ENCODE peak calls at places on chromosomes 5 and 9, in five cellular contexts. G is mammary epithelial cell, M is stomach, P is endothelial cell of umbilical vein, Q is sigmoid colon. T is an unnamed sample.

GRCh38 chr9:36148652-36149051 is 12.1 kb downstream of the GLIPR2 start:
- DNase-seq in Q (peak; percentile 100), P (peak; percentile 86), M (peak; percentile 84), G (peak; percentile 92), T (peak; percentile 66)

GRCh38 chr9:126357074-126357473 is 30.4 kb downstream of the MVB12B start:
- DNase-seq in M (no peak), Q (no peak), P (no peak), G (peak; percentile 44), T (no peak)

GRCh38 chr5:85604378-85604777 is 1013.4 kb upstream of the COX7C start:
- DNase-seq in M (no peak), G (no peak), P (no peak), Q (no peak), T (no peak)

GRCh38 chr5:160361624-160362023 is 8.8 kb downstream of the C1QTNF2 start:
- DNase-seq in P (no peak), M (no peak), G (no peak), Q (no peak), T (no peak)

GRCh38 chr5:24621809-24622208 is 23.0 kb downstream of the CDH10 start:
- DNase-seq in M (no peak), P (no peak), G (no peak), Q (peak; percentile 65), T (no peak)

GRCh38 chr9:95268681-95269080 is 48.8 kb downstream of the FANCC start:
- DNase-seq in P (peak; percentile 47), G (peak; percentile 26), M (no peak), Q (no peak), T (no peak)

GRCh38 chr5:145680169-145680568 is 155.0 kb downstream of the PRELID2 start:
- DNase-seq in P (no peak), Q (no peak), M (no peak), G (no peak), T (no peak)

GRCh38 chr5:154575869-154576806 is 98.1 kb upstream of the HAND1 start:
- DNase-seq in P (no peak), Q (no peak), G (no peak), M (no peak), T (no peak)

GRCh38 chr5:145960848-145961600 is 24.6 kb downstream of the SH3RF2 start:
- DNase-seq in G (peak; percentile 52), M (no peak), Q (no peak), P (no peak), T (no peak)

GRCh38 chr5:43804723-43805122 is 201.7 kb downstream of the NNT start:
- DNase-seq in P (no peak), Q (no peak), M (no peak), G (no peak), T (no peak)

GRCh38 chr5:3034449-3034848 is 283.0 kb upstream of the IRX2 start:
- DNase-seq in M (no peak), P (no peak), Q (no peak), G (no peak), T (no peak)

GRCh38 chr5:2199697-2200096 is 317.0 kb upstream of the IRX4 start:
- DNase-seq in G (no peak), Q (no peak), M (no peak), P (no peak), T (no peak)

GRCh38 chr9:20512636-20513035 is 109.7 kb downstream of the MLLT3 start:
- DNase-seq in P (no peak), Q (no peak), G (peak; percentile 10), M (no peak), T (no peak)

GRCh38 chr5:45578270-45578669 is 117.9 kb downstream of the HCN1 start:
- DNase-seq in P (no peak), G (no peak), M (no peak), Q (no peak), T (no peak)

GRCh38 chr9:38421498-38422211 is 2.6 kb downstream of the IGFBPL1 start:
- DNase-seq in P (no peak), G (no peak), M (no peak), Q (no peak), T (no peak)

GRCh38 chr9:101376117-101376866 is 8.5 kb downstream of the BAAT start:
- DNase-seq in M (no peak), P (no peak), G (peak; percentile 19), Q (no peak), T (no peak)

GRCh38 chr9:75108571-75108970 is 20.3 kb downstream of the OSTF1 start:
- DNase-seq in M (peak; percentile 49), P (peak; percentile 80), Q (peak; percentile 75), G (no peak), T (no peak)

GRCh38 chr5:38404667-38405276 is 146.4 kb downstream of the EGFLAM start:
- DNase-seq in P (no peak), G (peak; percentile 36), Q (no peak), M (peak; percentile 36), T (no peak)

GRCh38 chr9:122190597-122191381 is 31.1 kb downstream of the MORN5 start:
- DNase-seq in M (peak; percentile 55), Q (no peak), G (peak; percentile 62), P (no peak), T (no peak)

GRCh38 chr5:134503088-134503936 is 22.2 kb upstream of the JADE2 start:
- DNase-seq in Q (peak; percentile 88), P (peak; percentile 98), G (peak; percentile 99), M (peak; percentile 56), T (peak; percentile 67)

GRCh38 chr5:73596705-73597328 is 29.2 kb upstream of the ARHGEF28 start:
- DNase-seq in P (peak; percentile 39), M (no peak), Q (no peak), G (no peak), T (peak; percentile 24)

GRCh38 chr5:95850391-95850894 is 27.9 kb upstream of the GLRX start:
- DNase-seq in P (no peak), G (no peak), M (no peak), Q (no peak), T (no peak)

GRCh38 chr9:97109194-97109811 is 70.4 kb upstream of the CTSV start:
- DNase-seq in P (peak; percentile 67), G (peak; percentile 69), M (peak; percentile 70), Q (no peak), T (peak; percentile 56)

GRCh38 chr5:76604838-76605237 is 18.4 kb downstream of the F2RL2 start:
- DNase-seq in Q (no peak), G (no peak), P (peak; percentile 34), M (no peak), T (no peak)

GRCh38 chr9:129333961-129334743 is 156.1 kb upstream of the IER5L start:
- DNase-seq in G (peak; percentile 97), P (peak; percentile 49), M (peak; percentile 95), Q (peak; percentile 96), T (peak; percentile 96)

GRCh38 chr9:84304166-84304565 is 36.4 kb downstream of the SLC28A3 start:
- DNase-seq in P (no peak), G (no peak), Q (no peak), M (no peak), T (no peak)

GRCh38 chr5:32450952-32451351 is 6.4 kb upstream of the ZFR start:
- DNase-seq in M (no peak), G (no peak), Q (no peak), P (no peak), T (no peak)

GRCh38 chr9:79254900-79255651 is 316.7 kb upstream of the TLE4 start:
- DNase-seq in P (no peak), M (no peak), Q (no peak), G (no peak), T (no peak)

DNA sequence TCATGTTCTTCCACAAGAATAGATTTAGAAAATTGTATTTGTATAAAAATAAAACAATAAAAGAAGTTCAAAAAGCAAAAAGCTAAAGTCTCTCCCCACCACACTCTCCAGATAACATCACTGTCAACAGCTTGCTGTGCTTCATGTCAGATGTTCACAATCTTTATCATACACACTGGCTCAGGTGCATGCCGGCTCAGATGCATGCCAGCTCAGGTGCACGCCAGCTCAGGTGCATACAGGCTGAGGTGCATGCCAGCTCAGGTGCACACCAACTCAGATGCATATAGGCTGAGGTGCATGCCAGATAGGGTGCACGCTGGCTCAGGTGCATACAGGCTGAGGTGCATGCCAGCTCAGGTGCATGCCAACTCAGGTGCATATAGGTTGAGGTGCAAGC is 26.5 kb downstream of the SEMA4D start:
- DNase-seq in M (no peak), G (no peak), Q (peak; percentile 33), P (no peak), T (no peak)
- H3K27ac ChIP-seq in M (no peak overlapping the region), G (no peak overlapping the region), Q (no peak overlapping the region), P (no peak overlapping the region), T (no peak overlapping the region)

DNA sequence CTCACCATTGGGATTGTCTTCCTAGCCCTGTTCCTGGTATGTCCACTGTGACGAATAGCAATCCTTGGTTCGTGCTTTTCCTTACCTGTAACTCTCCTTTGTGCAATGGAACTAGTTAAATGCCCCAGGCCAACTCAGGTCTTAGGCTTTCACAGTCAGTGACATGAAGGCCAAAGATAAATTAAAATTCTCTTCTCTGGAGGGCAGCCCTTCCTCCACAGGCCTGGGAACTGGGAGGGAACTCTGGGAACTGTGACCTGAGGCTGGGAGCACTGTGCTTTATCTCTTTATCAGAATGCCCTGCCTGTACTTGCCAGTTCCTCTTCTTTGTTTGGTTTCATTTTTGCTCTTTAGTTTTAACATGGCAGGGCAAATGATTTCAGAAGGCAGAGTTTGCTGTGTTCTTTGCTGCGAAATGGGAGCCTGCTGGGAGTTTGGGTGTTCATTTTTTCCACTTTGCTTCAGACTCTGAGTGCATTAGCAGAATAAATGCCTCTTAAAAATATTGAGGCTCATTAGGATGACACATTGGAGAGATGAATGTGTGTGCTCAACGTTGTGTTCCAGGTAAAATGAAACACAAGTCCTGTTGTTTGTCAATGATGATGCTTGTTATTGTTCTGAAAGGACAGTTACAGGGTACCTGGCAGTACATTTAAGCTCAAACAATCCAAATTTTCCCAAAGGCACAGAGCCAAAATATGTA is 118.1 kb downstream of the NUDT12 start:
- DNase-seq in M (peak; percentile 34), P (no peak), G (peak; percentile 27), Q (no peak), T (no peak)
- H3K27ac ChIP-seq in M (no peak overlapping the region), P (no peak overlapping the region), G (no peak overlapping the region), Q (no peak overlapping the region), T (peak overlapping the region; percentile 43)

DNA sequence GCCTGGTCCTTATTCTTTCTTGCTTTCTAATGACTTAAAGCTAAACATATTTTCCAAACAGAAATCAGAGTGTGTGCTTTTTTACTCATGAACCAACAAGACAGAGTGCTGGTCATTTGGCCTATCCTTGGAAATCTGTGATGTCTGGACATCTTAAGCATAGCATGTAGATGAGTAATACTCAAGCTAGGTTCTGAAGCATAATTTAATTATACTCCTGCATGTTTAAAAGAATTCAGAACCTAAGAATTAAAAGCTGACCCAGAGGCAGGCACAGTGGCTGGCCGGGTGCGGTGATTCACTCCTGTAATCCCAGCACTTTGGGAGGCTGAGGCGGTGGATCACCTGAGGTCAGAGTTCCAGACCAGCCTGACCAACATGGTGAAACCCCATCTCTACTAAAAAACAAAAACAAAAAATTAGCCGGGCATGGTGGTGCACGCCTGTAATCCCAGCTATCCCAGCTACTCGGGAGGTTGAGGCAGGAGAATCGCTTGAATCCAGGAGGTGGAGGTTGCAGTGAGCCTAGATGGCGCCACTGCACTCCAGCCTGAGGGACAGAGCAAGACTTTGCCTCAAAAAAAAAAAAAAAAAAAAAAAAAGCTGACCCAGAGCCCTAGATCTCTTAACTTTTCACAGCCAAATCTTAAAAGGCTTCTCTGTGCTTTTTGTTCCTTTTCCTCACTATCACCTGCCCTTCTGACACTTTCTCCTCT is 16.2 kb upstream of the TJP2 start:
- DNase-seq in G (peak; percentile 55), M (no peak), Q (no peak), P (no peak), T (no peak)
- H3K27ac ChIP-seq in G (no peak overlapping the region), M (no peak overlapping the region), Q (no peak overlapping the region), P (no peak overlapping the region), T (no peak overlapping the region)

DNA sequence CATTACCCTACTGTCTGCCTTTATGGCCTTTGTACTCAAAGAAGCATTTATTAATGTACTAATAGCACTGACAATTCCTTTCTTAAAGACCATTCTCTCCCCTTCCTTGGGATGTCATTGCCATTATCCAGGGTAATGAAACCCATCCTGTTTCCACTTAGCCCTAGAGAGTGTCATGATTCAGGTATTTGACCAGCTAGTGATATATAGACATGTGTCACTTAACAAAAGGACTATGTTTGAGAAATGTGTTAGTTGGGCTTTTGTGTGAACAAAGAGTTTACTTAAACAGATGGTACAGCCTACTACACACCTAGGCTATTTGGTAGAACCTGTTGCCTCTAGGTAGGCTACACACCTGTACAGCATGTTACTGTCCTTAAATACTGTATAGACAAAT is 2.0 kb downstream of the ATP6V0E1 start:
- DNase-seq in G (no peak), M (no peak), Q (no peak), P (no peak), T (no peak)
- H3K27ac ChIP-seq in G (no peak overlapping the region), M (peak overlapping the region; percentile 99), Q (peak overlapping the region; percentile 97), P (no peak overlapping the region), T (no peak overlapping the region)